ENCODE peak calls at places on chromosome 16, in eight cellular contexts. L, N, O, X, Y, A, H and V are unnamed samples.
A peak's percentile ranks its signal among the peaks of the same experiment; 100 is the strongest.

GRCh38 chr16:57781349-57781740 is 20.9 kb downstream of the KIFC3 start:
- DNase-seq in L (no peak), N (no peak), O (no peak), X (no peak), Y (no peak), A (no peak), H (no peak), V (no peak)

GRCh38 chr16:20931066-20931465 is 30.5 kb downstream of the LYRM1 start:
- DNase-seq in L (no peak), N (no peak), O (no peak), X (no peak), Y (no peak), A (no peak), H (no peak), V (no peak)

GRCh38 chr16:51164167-51164566 is 13.1 kb upstream of the SALL1 start:
- DNase-seq in L (no peak), N (peak; percentile 89), O (no peak), X (no peak), Y (no peak), A (no peak), H (no peak), V (no peak)

GRCh38 chr16:87740909-87741424 is 24.8 kb downstream of the KLHDC4 start:
- DNase-seq in L (no peak), N (no peak), O (peak; percentile 50), X (peak; percentile 35), Y (no peak), A (no peak), H (no peak), V (no peak)

GRCh38 chr16:49024016-49024415 is 257.6 kb downstream of the CBLN1 start:
- DNase-seq in L (no peak), N (no peak), O (no peak), X (no peak), Y (no peak), A (no peak), H (no peak), V (no peak)

GRCh38 chr16:54204756-54205155 is 81.8 kb downstream of the IRX3 start:
- DNase-seq in L (no peak), N (no peak), O (no peak), X (no peak), Y (no peak), A (no peak), H (peak; percentile 25), V (no peak)

GRCh38 chr16:57261806-57262205 is 16.7 kb downstream of the ARL2BP start:
- DNase-seq in L (no peak), N (no peak), O (no peak), X (no peak), Y (no peak), A (no peak), H (peak; percentile 44), V (no peak)

GRCh38 chr16:25691519-25692091 is at the start of gene HS3ST4:
- DNase-seq in L (no peak), N (no peak), O (no peak), X (no peak), Y (no peak), A (no peak), H (no peak), V (no peak)

GRCh38 chr16:51228097-51228659 is 77.1 kb upstream of the SALL1 start:
- DNase-seq in L (no peak), N (no peak), O (no peak), X (no peak), Y (no peak), A (no peak), H (no peak), V (no peak)

GRCh38 chr16:28042856-28043255 is 20.7 kb downstream of the GSG1L start:
- DNase-seq in L (no peak), N (no peak), O (no peak), X (no peak), Y (no peak), A (no peak), H (no peak), V (no peak)

GRCh38 chr16:48409839-48410610 is 24.8 kb upstream of the SIAH1 start:
- DNase-seq in L (peak; percentile 72), N (no peak), O (no peak), X (no peak), Y (peak; percentile 68), A (peak; percentile 66), H (no peak), V (no peak)

GRCh38 chr16:58506241-58507194 is 6.6 kb downstream of the NDRG4 start:
- DNase-seq in L (no peak), N (no peak), O (no peak), X (no peak), Y (no peak), A (no peak), H (peak; percentile 54), V (no peak)

GRCh38 chr16:10172848-10173655 is 9.2 kb downstream of the GRIN2A start:
- DNase-seq in L (no peak), N (no peak), O (no peak), X (no peak), Y (no peak), A (no peak), H (no peak), V (no peak)

GRCh38 chr16:76487411-76488064 is 210.3 kb downstream of the CNTNAP4 start:
- DNase-seq in L (no peak), N (no peak), O (no peak), X (no peak), Y (no peak), A (no peak), H (no peak), V (no peak)

GRCh38 chr16:30562021-30562420 is 3.8 kb upstream of the ZNF764 start:
- DNase-seq in L (no peak), N (no peak), O (no peak), X (no peak), Y (peak; percentile 71), A (no peak), H (no peak), V (no peak)

GRCh38 chr16:30557950-30558788 is at the start of gene ZNF764:
- DNase-seq in L (peak; percentile 96), N (peak; percentile 96), O (peak; percentile 98), X (peak; percentile 99), Y (peak; percentile 99), A (peak; percentile 99), H (peak; percentile 99), V (peak; percentile 98)

GRCh38 chr16:30558789-30559377 is 709 bp upstream of the ZNF764 start:
- DNase-seq in L (no peak), N (no peak), O (no peak), X (no peak), Y (no peak), A (no peak), H (no peak), V (no peak)

GRCh38 chr16:30559690-30560089 is 1.5 kb upstream of the ZNF764 start:
- DNase-seq in L (no peak), N (no peak), O (no peak), X (no peak), Y (no peak), A (no peak), H (no peak), V (no peak)

DNA sequence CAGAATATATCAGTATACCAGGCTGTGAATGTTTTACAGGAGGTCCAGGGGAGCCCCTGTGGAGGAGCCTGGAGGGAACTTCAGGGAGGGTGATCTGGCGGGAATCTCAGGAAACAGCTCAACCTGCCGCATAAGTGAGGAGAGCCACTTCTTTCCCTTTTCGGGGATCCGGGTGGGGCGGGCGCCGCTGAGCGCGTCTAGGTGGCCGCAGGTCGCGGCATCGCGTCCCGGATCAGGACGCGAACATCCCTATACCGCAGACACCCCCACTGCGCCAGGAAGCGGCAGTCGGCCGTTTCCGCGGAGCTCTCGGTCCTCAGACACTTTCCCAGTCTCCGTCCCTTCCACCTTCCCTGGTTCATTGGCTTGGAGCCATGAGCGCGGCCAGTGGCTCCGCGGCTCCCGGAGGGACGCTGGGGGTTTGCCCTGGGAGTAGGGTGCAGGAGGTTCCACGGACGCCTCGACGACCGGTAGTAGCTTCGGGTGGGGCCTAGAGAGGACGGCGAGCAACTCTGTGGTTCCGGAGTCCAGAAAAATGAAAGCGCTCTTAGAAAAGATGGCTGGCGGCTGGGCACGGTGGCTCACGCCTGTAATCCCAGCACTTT is 3.1 kb upstream of the ZNF764 start:
- DNase-seq in L (no peak), N (no peak), O (no peak), X (peak; percentile 43), Y (peak; percentile 44), A (no peak), H (no peak), V (peak; percentile 31)
- H3K4me3 ChIP-seq in L (peak overlapping the region; percentile 45), N (no peak overlapping the region), O (peak overlapping the region; percentile 70), X (peak overlapping the region; percentile 7), Y (peak overlapping the region; percentile 44), A (peak overlapping the region; percentile 41), H (peak overlapping the region; percentile 53), V (peak overlapping the region; percentile 45)

DNA sequence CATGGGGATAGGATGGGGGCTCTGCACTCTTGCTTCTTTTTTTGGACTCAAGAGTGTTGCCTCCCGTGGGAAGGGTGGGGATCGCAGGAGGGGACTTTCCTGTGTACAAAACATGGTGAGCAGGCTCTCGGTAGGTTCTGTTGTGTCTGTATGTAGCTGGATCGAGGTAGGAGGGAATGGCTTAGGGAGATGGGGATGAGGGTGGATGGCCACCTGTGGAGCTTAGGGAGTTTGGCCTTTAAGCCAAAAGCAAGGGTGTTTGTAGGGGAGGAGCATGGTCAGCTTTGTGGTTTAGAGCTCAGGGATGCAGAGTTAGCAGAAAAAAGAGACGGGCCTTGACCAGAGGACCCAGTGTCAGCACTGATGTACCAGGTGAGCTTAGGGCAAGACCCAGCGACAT is 11.0 kb upstream of the EDC4 start:
- DNase-seq in L (no peak), N (no peak), O (no peak), X (no peak), Y (no peak), A (no peak), H (no peak), V (no peak)
- H3K4me1 ChIP-seq in L (peaks cover 52% of the 10 kb centered on the region), N (peaks cover 25% of the 10 kb centered on the region), O (peaks cover 85% of the 10 kb centered on the region), X (peaks cover 62% of the 10 kb centered on the region), Y (peaks cover 48% of the 10 kb centered on the region), A (no peaks in the 10 kb centered on the region), H (peaks cover 42% of the 10 kb centered on the region), V (peaks cover 9% of the 10 kb centered on the region)

DNA sequence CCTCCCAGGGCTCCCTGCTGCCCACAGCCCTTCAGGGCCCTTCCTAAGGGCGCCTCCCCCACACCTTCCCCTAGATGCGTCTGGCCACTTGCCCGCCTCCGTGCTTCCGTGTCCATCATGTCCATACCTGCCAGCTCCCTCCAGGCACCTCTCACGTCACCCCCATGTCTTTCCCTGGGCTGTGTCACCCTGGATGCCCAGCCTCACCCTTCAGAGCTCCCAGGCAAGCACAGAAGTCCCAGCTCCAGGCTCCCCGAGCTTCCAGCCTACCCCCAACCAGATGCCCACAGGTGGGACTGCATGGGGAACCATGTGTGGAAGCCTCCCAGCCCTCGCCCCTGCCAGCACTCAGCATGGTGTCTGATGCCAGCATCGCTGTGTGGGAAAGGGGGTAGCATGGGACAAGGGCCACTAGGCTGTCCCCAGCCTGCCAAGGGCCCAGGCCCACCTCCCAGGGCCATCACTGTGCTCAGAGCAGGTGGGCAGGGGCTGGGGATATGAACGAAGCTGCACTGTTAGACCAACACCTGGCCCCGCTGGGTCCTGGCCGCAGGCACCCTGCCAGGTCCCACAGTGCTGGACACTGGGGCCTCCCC is 1.9 kb upstream of the AXIN1 start:
- DNase-seq in L (no peak), N (no peak), O (no peak), X (no peak), Y (no peak), A (no peak), H (peak; percentile 68), V (no peak)
- H3K4me3 ChIP-seq in L (no peak overlapping the region), N (no peak overlapping the region), O (no peak overlapping the region), X (no peak overlapping the region), Y (no peak overlapping the region), A (no peak overlapping the region), H (no peak overlapping the region), V (no peak overlapping the region)

DNA sequence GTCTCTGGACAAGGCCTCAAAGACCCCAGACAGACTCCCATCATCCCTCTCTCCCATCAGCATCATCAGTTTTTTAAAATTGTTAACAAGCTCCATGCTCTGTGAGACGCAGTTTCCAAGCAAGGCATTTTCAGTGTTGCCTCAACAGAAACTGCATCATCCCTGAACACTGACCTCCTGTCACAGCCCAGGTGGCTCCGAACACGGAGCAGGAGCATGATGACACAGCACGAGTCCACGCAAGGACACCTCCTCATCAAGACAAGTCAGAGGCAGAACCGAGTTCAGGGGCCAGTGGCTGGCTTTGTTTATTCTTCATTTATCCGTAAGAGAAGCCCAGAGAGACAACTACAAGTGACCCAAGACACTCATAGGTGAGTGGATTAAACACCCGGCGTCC is 91.4 kb downstream of the ANKRD11 start:
- DNase-seq in L (no peak), N (no peak), O (no peak), X (no peak), Y (no peak), A (no peak), H (no peak), V (no peak)
- H3K4me1 ChIP-seq in L (peaks cover 41% of the 10 kb centered on the region), N (peaks cover 15% of the 10 kb centered on the region), O (peaks cover 54% of the 10 kb centered on the region), X (peaks cover 30% of the 10 kb centered on the region), Y (peaks cover 37% of the 10 kb centered on the region), A (no peaks in the 10 kb centered on the region), H (peaks cover 56% of the 10 kb centered on the region), V (peaks cover 15% of the 10 kb centered on the region)